ENCODE peak calls at places on chromosomes 1 and 21, in five cellular contexts. B is breast epithelium, Y is right lobe of liver, G is prostate gland, A is PC-3. J is an unnamed sample.

GRCh38 chr1:51170342-51170741 is 65.7 kb upstream of the RNF11 start:
- DNase-seq in B (no peak), Y (no peak), G (no peak), A (peak), J (peak)

GRCh38 chr21:31530364-31530763 is 129.1 kb upstream of the SOD1 start:
- DNase-seq in B (no peak), Y (no peak), G (no peak), A (no peak), J (no peak)

GRCh38 chr1:47590523-47591225 is 152.8 kb downstream of the FOXD2 start:
- DNase-seq in B (no peak), Y (no peak), G (no peak), A (no peak), J (no peak)

GRCh38 chr1:155015527-155016230 is 13.1 kb downstream of the ZBTB7B start:
- DNase-seq in B (no peak), Y (peak), G (no peak), A (no peak), J (no peak)

GRCh38 chr21:41823906-41824305 is 55.2 kb downstream of the PRDM15 start:
- DNase-seq in B (no peak), Y (no peak), G (no peak), A (no peak), J (no peak)

GRCh38 chr1:115139381-115139780 is 50.1 kb upstream of the TSPAN2 start:
- DNase-seq in B (no peak), Y (no peak), G (no peak), A (no peak), J (no peak)

GRCh38 chr1:2906105-2906504 is 104.6 kb upstream of the TTC34 start:
- DNase-seq in B (no peak), Y (no peak), G (no peak), A (no peak), J (no peak)

GRCh38 chr1:235063068-235063765 is 65.4 kb downstream of the TOMM20 start:
- DNase-seq in B (no peak), Y (no peak), G (no peak), A (no peak), J (no peak)

GRCh38 chr1:113557176-113557575 is 166.9 kb downstream of the MAGI3 start:
- DNase-seq in B (no peak), Y (no peak), G (no peak), A (no peak), J (no peak)

GRCh38 chr1:76901158-76901767 is 34.0 kb downstream of the ST6GALNAC5 start:
- DNase-seq in B (no peak), Y (no peak), G (peak), A (peak), J (peak)

GRCh38 chr1:112114540-112114939 is 125.1 kb upstream of the KCND3 start:
- DNase-seq in B (no peak), Y (no peak), G (no peak), A (no peak), J (no peak)

DNA sequence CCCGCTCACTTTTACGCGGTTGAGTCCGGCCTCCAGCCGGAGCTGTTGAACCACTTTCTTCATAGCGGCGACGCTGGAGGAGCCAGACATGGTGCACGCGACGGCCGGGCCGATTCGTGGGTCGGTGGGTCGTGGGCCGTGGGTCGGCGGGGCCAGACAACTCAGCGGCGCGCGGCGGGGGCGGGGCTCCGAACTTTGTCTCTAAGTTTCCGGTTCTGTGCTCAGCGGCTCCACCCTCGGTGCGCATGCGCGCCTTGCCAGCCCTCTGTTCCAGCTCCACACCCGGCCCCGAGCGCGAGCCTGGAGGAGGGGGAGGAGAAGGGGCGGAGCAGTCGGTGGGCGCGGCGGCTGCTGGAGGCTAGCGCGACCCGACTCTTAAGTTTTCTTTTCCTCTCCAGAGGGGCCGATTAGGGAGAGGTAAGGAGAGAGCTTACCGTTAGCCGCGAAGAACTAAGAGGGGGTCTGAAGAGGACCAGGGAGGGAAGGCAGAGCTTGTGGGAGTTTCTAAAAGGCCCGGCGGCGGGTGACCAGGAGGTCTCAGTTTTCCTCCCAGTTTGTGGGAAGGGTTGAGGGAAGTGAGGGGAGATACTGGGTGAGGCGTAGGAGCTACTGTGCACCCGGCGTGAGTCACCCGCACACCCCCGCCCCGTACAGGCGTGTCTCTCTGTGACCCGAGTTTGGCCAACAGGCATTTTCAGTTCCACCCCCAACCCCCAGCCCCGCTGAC is at the start of the genes GNG5 and SPATA1:
- DNase-seq in B (peak), Y (peak), G (peak), A (peak), J (peak)
- TF ChIP-seq CTCF in B (no peak), Y (no peak), G (no peak), A (no peak), J (no peak)

DNA sequence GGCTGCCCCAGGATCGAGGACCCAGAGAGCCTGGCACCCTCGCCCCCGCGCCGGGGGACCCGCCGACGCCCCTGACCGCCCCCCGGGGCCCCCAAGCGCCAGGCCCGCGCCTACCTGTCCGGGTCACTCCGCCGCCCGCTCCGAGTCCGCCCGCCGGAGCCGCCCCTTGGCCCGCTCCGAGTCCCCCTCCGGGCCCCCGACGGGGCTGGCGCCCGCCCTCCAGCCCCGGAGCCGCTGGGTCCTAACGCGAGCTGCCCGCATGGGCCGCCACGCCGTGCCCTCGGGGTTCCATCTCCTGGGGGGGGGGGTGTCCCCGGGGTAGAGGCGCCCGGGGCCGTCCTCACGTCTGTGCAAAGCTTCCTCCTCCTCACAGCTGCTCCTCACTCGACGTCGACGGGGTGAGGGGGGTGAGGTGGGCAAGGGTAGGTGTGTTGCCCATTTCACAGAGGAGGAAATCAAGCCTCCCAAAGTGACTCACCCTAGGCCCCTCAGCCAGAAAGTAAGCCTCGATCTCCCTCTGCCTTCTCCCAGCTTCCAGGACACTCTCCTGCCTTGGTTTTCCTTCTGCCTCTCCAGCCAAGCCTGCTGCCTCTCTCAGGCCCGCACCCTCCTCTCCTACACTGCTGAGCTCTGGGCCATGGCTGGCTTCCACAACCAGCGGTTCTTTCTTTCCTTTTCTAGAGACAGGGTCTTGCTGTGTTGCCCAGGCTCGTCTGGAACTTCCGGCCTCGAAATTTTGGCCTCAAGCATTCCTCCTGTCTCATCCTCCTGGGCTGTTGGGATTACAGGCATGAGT is at the start of gene MFAP2:
- DNase-seq in B (no peak), Y (no peak), G (no peak), A (no peak), J (no peak)
- H3K4me3 ChIP-seq in B (peak), Y (no peak), G (peak), A (no peak), J (no peak)

GRCh38 chr1:25439287-25439686 is 8.6 kb downstream of the MACO1 start:
- DNase-seq in B (no peak), Y (no peak), G (no peak), A (no peak), J (no peak)

GRCh38 chr1:25443030-25443699 is 12.5 kb downstream of the MACO1 start:
- DNase-seq in B (no peak), Y (no peak), G (no peak), A (no peak), J (no peak)

GRCh38 chr1:25437672-25438071 is 7.0 kb downstream of the MACO1 start:
- DNase-seq in B (no peak), Y (no peak), G (no peak), A (no peak), J (no peak)

GRCh38 chr1:25447547-25447946 is 16.9 kb downstream of the MACO1 start:
- DNase-seq in B (no peak), Y (no peak), G (no peak), A (no peak), J (no peak)

DNA sequence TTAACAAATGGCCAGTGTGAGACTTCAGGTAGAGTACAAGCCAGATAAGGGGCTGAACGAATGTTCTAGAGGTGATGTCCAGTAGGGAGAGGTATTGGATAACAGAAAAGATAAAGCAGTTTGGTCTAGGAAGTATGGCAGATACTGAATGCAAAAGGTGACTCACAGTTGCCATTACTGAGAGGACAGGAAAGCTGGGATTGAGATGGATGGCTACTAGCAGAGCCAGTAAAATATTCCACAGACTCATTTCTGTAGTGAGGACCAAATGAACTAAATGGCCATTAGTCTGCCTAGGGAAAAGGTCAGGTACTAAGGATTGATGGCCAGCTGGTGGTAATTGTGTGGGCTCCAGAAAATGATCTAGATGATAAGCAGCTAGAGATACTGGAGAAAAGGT is 11.5 kb downstream of the MACO1 start:
- DNase-seq in B (no peak), Y (no peak), G (no peak), A (peak), J (no peak)
- TF ChIP-seq CTCF in B (no peak), Y (no peak), G (no peak), A (peak), J (no peak)

GRCh38 chr21:37074546-37074945 is 1.5 kb downstream of the TTC3 start:
- DNase-seq in B (no peak), Y (no peak), G (no peak), A (no peak), J (no peak)

GRCh38 chr21:37075214-37075770 is 2.2 kb downstream of the TTC3 start:
- DNase-seq in B (no peak), Y (no peak), G (no peak), A (no peak), J (no peak)

GRCh38 chr21:37079211-37079824 is 6.3 kb downstream of the TTC3 start:
- DNase-seq in B (no peak), Y (no peak), G (no peak), A (peak), J (no peak)

GRCh38 chr21:37076087-37076486 is 3.0 kb downstream of the TTC3 start:
- DNase-seq in B (no peak), Y (no peak), G (no peak), A (no peak), J (no peak)

DNA sequence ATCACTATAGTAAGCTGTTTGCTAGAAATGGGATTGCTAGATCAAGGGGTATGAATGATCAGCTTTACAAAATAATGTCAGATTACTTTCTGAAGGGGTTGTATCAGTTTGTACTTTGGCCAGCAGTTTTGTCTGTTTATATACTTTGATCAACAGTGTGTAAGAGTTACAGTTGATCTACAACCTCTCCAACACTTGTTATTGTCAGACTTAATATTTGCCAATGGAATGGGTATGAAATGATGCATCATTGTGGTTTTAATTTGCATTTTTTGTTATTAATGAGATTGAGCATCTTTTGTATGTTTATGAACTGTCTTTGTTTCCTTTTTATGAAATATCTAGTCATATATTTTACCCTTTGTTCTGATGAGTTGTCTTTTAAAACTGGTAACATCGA is 4.3 kb downstream of the TTC3 start:
- DNase-seq in B (no peak), Y (no peak), G (no peak), A (no peak), J (no peak)
- H3K4me3 ChIP-seq in B (no peak), Y (no peak), G (no peak), A (no peak), J (no peak)

GRCh38 chr1:8205771-8206170 is 112.1 kb upstream of the SLC45A1 start:
- DNase-seq in B (no peak), Y (no peak), G (no peak), A (no peak), J (no peak)
- TF ChIP-seq CTCF in B (no peak), Y (no peak), G (no peak), A (no peak), J (no peak)

DNA sequence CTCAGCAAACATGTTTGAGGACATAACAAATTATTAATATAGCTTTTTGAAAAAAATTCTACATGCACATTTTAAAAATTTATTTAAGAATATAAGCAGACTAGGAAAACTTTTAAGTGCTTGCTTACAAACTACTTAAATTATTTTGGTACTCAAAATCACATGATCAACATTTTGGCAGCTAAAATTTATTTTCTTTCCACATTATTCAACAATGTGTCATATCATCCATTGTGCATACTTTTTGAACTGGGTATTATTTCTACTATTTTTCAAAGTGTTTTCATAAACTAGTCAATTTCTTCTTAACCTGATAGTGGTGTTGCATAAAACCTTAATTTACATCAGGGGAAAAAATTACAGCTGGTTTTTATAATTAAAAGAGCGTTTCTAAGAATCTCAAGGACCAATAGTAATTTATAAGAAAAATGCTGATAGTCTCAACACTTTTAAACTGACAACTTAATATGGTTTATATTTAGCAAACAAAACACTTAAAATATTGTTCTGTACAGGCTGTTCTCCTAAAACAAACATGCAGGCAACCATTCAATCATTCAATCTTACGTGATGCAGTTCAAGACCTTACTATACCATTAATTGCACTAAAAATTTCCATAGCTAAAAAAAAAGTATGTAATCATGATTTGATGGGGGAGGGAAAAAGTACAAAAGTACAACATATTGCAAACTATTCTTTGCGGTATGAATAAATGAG is 105.0 kb downstream of the GPATCH2 start:
- DNase-seq in B (no peak), Y (no peak), G (no peak), A (peak), J (peak)
- H3K4me3 ChIP-seq in B (no peak), Y (no peak), G (no peak), A (no peak), J (no peak)

DNA sequence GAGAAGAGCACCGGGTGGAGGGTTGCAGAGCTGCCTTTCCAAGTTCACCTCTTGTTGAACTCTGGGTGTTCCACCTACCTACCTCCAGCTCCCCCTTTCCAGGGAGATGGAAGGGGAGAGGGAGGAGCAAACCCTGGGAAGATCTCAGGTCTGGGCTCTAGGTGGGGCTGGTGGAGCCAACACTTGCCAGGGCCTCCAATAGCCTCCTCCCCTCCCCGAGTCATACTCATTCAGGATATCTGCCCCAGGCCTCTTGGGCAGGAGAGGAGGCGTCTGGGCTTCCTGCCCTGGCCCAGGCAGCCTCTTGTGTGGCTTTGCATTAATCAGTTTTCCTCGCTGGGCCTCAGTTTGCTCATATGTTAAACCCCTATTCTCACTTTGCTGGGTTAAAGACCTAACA is 13.4 kb downstream of the RAP1GAP start:
- DNase-seq in B (no peak), Y (no peak), G (no peak), A (peak), J (no peak)
- TF ChIP-seq CTCF in B (no peak), Y (no peak), G (no peak), A (peak), J (no peak)

GRCh38 chr21:44871576-44872265 is 1.8 kb downstream of the PTTG1IP start:
- DNase-seq in B (no peak), Y (peak), G (peak), A (peak), J (no peak)
- H3K4me3 ChIP-seq in B (peak), Y (peak), G (peak), A (peak), J (peak)

DNA sequence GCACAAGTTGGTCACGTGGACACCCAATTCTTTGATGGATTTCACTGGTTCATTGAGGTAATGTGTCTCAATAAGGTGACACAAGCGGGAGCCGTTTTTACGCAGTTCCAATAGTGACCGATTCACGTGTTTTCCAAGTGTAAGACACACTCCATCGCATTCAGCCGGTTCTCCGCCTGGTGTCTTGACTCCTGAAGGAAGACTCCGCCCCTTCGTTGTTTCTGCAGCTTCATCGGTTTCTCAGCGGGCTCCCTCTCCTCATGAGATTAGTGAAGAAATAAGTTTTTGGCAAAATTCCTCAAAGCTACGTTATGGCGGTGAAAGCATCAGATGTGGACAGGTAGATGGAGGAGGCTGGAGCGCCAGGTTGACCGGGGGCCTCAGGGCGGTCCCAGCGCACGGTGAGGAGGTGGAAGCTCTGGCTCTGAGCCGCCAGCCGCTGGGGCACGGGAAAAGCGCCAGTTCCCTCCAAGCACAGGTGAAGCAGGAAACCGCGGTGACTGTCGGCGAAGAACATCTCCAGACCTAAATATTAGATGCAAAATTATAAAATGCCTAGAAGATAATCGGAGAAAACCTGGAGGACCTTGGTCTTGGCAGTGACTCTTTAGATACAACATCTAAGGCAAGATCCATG is 21.0 kb downstream of the CD2 start:
- DNase-seq in B (no peak), Y (no peak), G (no peak), A (no peak), J (no peak)
- TF ChIP-seq CTCF in B (no peak), Y (no peak), G (no peak), A (no peak), J (no peak)

J was measured in LNCaP clone FGC.